ENCODE peak calls at places on chromosomes 2 and 18, in four cellular contexts. Z is right lobe of liver, N is pancreas, D is astrocyte of the spinal cord. G is an unnamed sample.

GRCh38 chr2:149040451-149040850 is 2.0 kb downstream of the LYPD6B start:
- DNase-seq in Z (no peak), N (no peak), D (no peak), G (no peak)

GRCh38 chr2:128414351-128414750 is 95.7 kb upstream of the HS6ST1 start:
- DNase-seq in Z (no peak), N (peak), D (no peak), G (no peak)

GRCh38 chr2:181685150-181685688 is 4.9 kb upstream of the NEUROD1 start:
- DNase-seq in Z (no peak), N (no peak), D (no peak), G (no peak)

GRCh38 chr2:226845717-226846116 is 9.9 kb downstream of the RHBDD1 start:
- DNase-seq in Z (no peak), N (no peak), D (no peak), G (no peak)

GRCh38 chr2:225598922-225599321 is 199.4 kb downstream of the NYAP2 start:
- DNase-seq in Z (no peak), N (no peak), D (no peak), G (no peak)

GRCh38 chr18:48949606-48950535 is 894 bp downstream of the SMAD7 start:
- DNase-seq in Z (peak), N (peak), D (peak), G (no peak)

GRCh38 chr2:154125900-154126299 is 254.2 kb downstream of the GALNT13 start:
- DNase-seq in Z (no peak), N (no peak), D (no peak), G (no peak)

GRCh38 chr2:211617803-211618202 is 920.8 kb downstream of the ERBB4 start:
- DNase-seq in Z (no peak), N (no peak), D (no peak), G (no peak)

GRCh38 chr2:107108556-107108955 is 222.6 kb upstream of the ST6GAL2 start:
- DNase-seq in Z (no peak), N (no peak), D (no peak), G (no peak)

GRCh38 chr2:142937347-142937746 is 59.9 kb downstream of the KYNU start:
- DNase-seq in Z (no peak), N (no peak), D (peak), G (no peak)

GRCh38 chr2:17918789-17919188 is 40.3 kb downstream of the KCNS3 start:
- DNase-seq in Z (no peak), N (no peak), D (peak), G (no peak)

GRCh38 chr2:38602136-38602731 is 494 bp downstream of the HNRNPLL start:
- DNase-seq in Z (peak), N (peak), D (no peak), G (peak)

GRCh38 chr2:21740529-21740928 is 616.8 kb downstream of the TDRD15 start:
- DNase-seq in Z (no peak), N (no peak), D (no peak), G (no peak)

GRCh38 chr2:239588451-239589269 is 187.8 kb upstream of the HDAC4 start:
- DNase-seq in Z (no peak), N (no peak), D (no peak), G (no peak)

GRCh38 chr2:150140777-150141176 is 346.7 kb downstream of the RND3 start:
- DNase-seq in Z (no peak), N (no peak), D (no peak), G (no peak)

GRCh38 chr18:48947583-48947982 is 3.2 kb downstream of the SMAD7 start:
- DNase-seq in Z (peak), N (no peak), D (no peak), G (peak)

GRCh38 chr18:43442571-43442970 is 165.3 kb upstream of the SYT4 start:
- DNase-seq in Z (no peak), N (no peak), D (no peak), G (no peak)

GRCh38 chr18:45722899-45723298 is 1.1 kb upstream of the SLC14A1 start:
- DNase-seq in Z (peak), N (peak), D (peak), G (peak)

GRCh38 chr2:33616873-33617272 is 17.8 kb upstream of the FAM98A start:
- DNase-seq in Z (no peak), N (no peak), D (no peak), G (no peak)

GRCh38 chr2:66539452-66539851 is 104.5 kb downstream of the MEIS1 start:
- DNase-seq in Z (no peak), N (no peak), D (peak), G (no peak)

GRCh38 chr2:216694826-216695217 is 527 bp downstream of the IGFBP5 start:
- DNase-seq in Z (no peak), N (no peak), D (no peak), G (no peak)

GRCh38 chr18:57057890-57058289 is 89.0 kb upstream of the BOD1L2 start:
- DNase-seq in Z (no peak), N (no peak), D (no peak), G (no peak)

GRCh38 chr2:206164261-206164862 is 4.7 kb downstream of the EEF1B2 start:
- DNase-seq in Z (no peak), N (peak), D (peak), G (peak)

GRCh38 chr2:28539095-28539494 is 43.2 kb downstream of the PLB1 start:
- DNase-seq in Z (no peak), N (no peak), D (no peak), G (peak)

GRCh38 chr2:240131296-240131695 is 4.8 kb downstream of the COPS9 start:
- DNase-seq in Z (no peak), N (no peak), D (no peak), G (no peak)

GRCh38 chr18:80143876-80144275 is 34.8 kb downstream of the ADNP2 start:
- DNase-seq in Z (no peak), N (no peak), D (peak), G (no peak)

GRCh38 chr2:216557820-216558219 is 59.2 kb downstream of the RPL37A start:
- DNase-seq in Z (no peak), N (no peak), D (no peak), G (no peak)

GRCh38 chr2:206079699-206080465 is 6.1 kb downstream of the INO80D start:
- DNase-seq in Z (no peak), N (no peak), D (no peak), G (no peak)

GRCh38 chr2:99636432-99637034 is 146.7 kb upstream of the REV1 start:
- DNase-seq in Z (peak), N (peak), D (peak), G (peak)

GRCh38 chr2:113084249-113085000 is 16.7 kb downstream of the IL1F10 start:
- DNase-seq in Z (no peak), N (no peak), D (peak), G (no peak)

GRCh38 chr2:60294901-60295590 is 258.4 kb downstream of the BCL11A start:
- DNase-seq in Z (no peak), N (no peak), D (no peak), G (no peak)

GRCh38 chr2:206556357-206556949 is 85.8 kb upstream of the FAM237A start:
- DNase-seq in Z (no peak), N (no peak), D (peak), G (no peak)

GRCh38 chr2:221716434-221717303 is 144.6 kb upstream of the EPHA4 start:
- DNase-seq in Z (no peak), N (no peak), D (peak), G (no peak)

GRCh38 chr18:62239475-62239874 is 52.4 kb downstream of the RELCH start:
- DNase-seq in Z (no peak), N (no peak), D (no peak), G (no peak)
- H3K4me3 ChIP-seq in Z (no peak), N (no peak), D (no peak), G (no peak)

GRCh38 chr2:16035747-16036745 is 95.7 kb downstream of the MYCN start:
- DNase-seq in Z (no peak), N (no peak), D (no peak), G (no peak)

GRCh38 chr2:16038586-16038985 is 98.2 kb downstream of the MYCN start:
- DNase-seq in Z (no peak), N (no peak), D (no peak), G (no peak)

GRCh38 chr2:16036951-16037350 is 96.6 kb downstream of the MYCN start:
- DNase-seq in Z (no peak), N (no peak), D (no peak), G (no peak)

GRCh38 chr2:16039055-16039454 is 98.7 kb downstream of the MYCN start:
- DNase-seq in Z (no peak), N (no peak), D (no peak), G (no peak)

DNA sequence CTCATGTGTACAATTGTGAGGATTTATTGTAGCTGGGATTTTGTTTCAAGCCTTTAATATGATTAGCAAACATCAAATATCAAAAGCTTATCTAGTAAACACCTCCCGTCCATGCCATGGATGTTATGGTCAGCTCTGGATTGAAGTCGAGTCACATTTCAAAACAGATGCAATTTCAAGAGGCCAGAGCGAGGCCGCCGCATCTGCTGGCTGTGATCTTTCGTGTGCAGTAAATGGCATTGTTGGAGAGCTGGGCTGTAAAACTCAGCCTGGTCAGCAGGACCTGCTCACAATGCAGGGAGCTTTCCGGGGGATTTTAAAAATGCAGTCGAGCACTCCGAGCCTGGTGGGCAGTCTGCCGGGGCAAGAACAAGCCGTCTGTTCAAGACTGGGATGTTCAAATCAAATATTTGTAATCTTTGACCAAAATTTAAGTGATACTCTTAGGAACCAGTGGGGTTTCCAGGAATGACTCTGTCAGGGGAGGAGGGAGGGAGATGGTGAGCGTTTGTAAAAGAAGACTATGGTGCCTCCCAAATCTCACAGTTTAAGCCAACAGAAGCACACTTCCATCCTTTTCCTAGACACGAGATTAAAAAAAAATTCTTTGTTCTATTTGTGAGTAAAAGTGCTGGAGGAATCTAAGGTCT is 97.6 kb downstream of the MYCN start:
- DNase-seq in Z (no peak), N (no peak), D (no peak), G (no peak)
- H3K4me3 ChIP-seq in Z (no peak), N (no peak), D (no peak), G (no peak)

GRCh38 chr2:188787002-188787660 is 187.0 kb upstream of the COL3A1 start:
- DNase-seq in Z (no peak), N (no peak), D (peak), G (no peak)
- H3K4me3 ChIP-seq in Z (no peak), N (no peak), D (no peak), G (peak)

DNA sequence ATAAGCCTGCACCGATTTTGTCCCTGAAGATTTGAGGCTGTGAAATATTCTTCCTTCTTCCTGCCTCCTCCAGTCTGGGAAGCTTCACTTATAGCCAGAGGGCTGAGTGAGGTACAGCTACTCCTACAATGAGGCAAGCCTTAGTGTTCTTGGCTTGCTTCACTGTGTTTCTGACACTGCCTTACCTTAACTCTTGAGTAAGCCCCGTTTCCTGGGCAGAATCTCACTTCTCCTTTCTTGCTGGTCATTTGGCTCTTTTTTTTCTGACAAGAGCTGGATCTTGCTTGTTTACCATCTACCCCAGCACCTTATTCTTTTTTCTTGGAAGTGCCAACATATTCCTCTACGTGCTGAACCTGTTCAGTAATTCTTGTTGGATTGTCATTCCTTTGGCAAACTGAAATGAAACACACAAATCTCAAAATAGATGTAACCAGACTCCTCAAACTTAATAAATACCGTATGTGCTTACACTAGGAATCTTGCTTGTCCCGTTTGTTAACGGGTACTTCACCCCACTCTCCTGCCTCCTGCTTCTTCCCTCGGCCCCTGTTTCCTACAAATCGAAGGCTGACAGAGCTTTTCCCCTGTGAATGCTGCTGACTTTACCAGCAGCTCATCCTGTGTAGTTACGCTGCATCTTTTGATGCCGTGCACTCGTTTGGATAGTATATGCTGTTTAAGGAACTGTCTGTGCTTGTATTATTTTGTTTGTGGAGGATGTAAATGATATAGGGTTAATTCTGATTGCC is 132.1 kb downstream of the FMNL2 start:
- DNase-seq in Z (no peak), N (no peak), D (no peak), G (no peak)
- H3K4me3 ChIP-seq in Z (no peak), N (no peak), D (no peak), G (no peak)

DNA sequence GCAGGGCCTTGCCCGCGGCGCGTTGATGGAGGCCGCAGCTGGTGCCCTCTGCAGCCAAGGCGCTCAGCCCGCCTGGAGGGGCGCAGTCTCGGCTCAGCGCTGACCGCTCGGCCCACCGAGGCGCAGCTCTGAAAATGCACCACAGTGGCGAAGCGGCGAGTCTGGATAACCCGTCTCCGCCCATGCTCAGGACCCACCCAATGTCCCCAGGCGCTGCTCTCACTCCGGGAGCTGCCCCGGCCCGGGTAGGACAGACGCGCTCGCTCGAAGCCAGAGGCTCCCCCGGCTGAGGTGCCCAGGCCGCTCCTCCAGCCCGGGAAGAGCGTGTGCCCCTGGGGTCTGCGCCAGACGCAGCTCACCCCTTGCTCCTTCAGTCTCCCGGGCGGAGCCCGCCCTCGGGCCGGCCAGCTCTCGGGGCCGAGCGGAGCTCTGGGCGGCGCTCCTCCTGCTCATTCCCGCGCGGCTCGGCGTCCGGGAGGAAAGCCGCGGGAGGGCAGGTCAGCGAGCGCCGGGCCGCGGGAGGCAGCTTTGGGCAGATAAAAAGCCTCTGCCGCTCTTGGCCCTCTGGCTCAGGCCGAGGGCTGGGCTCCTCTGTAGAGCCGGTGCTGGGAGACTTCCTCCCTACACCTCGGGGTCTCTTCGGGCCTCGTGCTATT is 1.6 kb upstream of the TBR1 start:
- DNase-seq in Z (no peak), N (no peak), D (peak), G (peak)
- H3K4me3 ChIP-seq in Z (peak), N (peak), D (peak), G (peak)

DNA sequence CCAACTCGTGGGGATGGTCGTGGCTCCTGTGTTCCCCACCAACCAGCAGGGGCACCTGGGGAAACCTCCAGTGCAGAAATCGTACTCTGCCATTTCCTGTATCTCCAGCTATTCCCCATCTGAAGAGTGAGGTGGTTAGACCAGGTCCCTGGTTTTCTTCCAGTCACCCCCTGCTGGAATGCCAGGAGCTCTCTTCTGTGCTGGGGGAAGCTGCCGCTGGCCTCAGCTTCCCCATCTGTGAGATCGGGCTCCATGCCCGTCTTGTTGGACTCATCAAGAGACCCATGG is 119.7 kb downstream of the INHBB start:
- DNase-seq in Z (no peak), N (no peak), D (no peak), G (no peak)
- H3K4me3 ChIP-seq in Z (no peak), N (no peak), D (no peak), G (no peak)

DNA sequence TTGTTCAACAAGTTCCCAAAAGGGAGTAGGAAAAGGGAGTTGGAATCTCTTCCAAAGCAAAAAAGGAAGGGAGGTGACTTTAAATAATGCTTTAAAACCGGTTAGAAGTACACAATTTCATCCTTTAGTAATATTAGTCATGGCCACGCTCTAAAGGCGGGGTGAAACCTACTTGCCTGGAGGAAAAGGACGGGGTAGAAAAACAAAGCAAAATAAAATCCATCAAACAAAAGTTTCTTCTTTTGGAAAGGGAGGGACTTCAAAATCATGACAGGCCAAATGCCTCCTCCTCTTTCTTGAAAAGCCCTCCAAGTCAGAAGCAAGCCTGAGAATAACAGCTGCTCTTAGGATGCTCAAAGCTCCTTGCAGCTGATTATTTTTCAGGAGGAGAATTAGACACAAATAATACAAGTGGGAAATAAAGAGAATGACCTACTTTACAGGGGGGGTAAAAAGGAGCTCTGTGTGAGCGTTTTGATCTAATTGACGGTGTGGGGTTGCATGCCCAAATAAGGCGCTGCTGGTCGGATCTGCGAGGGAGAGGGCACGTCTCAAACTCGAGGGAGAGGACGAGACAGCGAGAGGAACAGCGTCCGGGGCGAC is 1.8 kb upstream of the NPAS2 start:
- DNase-seq in Z (no peak), N (no peak), D (peak), G (no peak)
- H3K4me3 ChIP-seq in Z (peak), N (peak), D (peak), G (peak)

GRCh38 chr2:55123851-55124269 is 73.6 kb upstream of the RTN4 start:
- DNase-seq in Z (no peak), N (no peak), D (no peak), G (no peak)
- H3K4me3 ChIP-seq in Z (no peak), N (no peak), D (no peak), G (no peak)

GRCh38 chr2:12083713-12084420 is 337.4 kb downstream of the LPIN1 start:
- DNase-seq in Z (no peak), N (no peak), D (no peak), G (no peak)
- H3K4me3 ChIP-seq in Z (no peak), N (no peak), D (no peak), G (no peak)

G was measured in heart right ventricle.